ENCODE peak calls at places on chromosomes 13 and 19, in six cellular contexts. U is activated CD4-positive, CD25-positive, alpha-beta regulatory T cell treated with anti-CD3 and anti-CD28 coated beads, Interleukin-2, amount 50 U/mL, for 16 hours; A is fibroblast of lung; W is cardiac fibroblast; S is NCI-H2081; Q is stimulated activated CD4-positive, alpha-beta T cell treated with anti-CD3 and anti-CD28 coated beads, Interleukin-15, amount 100 ng/mL, for 1 hour. Z is an unnamed sample.

GRCh38 chr13:56700324-56700723 is 440.4 kb upstream of the PRR20A start:
- DNase-seq in U (no peak), A (no peak), W (no peak), S (no peak), Q (no peak), Z (no peak)

GRCh38 chr19:496333-496634 is at the start of gene MADCAM1:
- DNase-seq in U (no peak), A (no peak), W (no peak), S (no peak), Q (no peak), Z (no peak)

GRCh38 chr19:45881082-45881908 is 4.6 kb downstream of the IRF2BP1 start:
- DNase-seq in U (no peak), A (no peak), W (no peak), S (no peak), Q (no peak), Z (no peak)

GRCh38 chr19:29588095-29588494 is 18.0 kb upstream of the POP4 start:
- DNase-seq in U (no peak), A (no peak), W (no peak), S (no peak), Q (no peak), Z (no peak)

GRCh38 chr19:46737275-46737654 is 8.6 kb upstream of the FKRP start:
- DNase-seq in U (no peak), A (no peak), W (no peak), S (no peak), Q (no peak), Z (no peak)

GRCh38 chr19:45202637-45203036 is 24.1 kb downstream of the BLOC1S3 start:
- DNase-seq in U (no peak), A (no peak), W (no peak), S (no peak), Q (no peak), Z (no peak)

GRCh38 chr13:112779856-112780604 is 90.2 kb downstream of the ATP11A start:
- DNase-seq in U (no peak), A (no peak), W (peak; percentile 8), S (no peak), Q (no peak), Z (no peak)

GRCh38 chr19:10111405-10111811 is at the start of gene P2RY11:
- DNase-seq in U (no peak), A (no peak), W (no peak), S (no peak), Q (no peak), Z (no peak)

GRCh38 chr19:5123646-5124045 is 154.7 kb downstream of the KDM4B start:
- DNase-seq in U (no peak), A (no peak), W (no peak), S (no peak), Q (no peak), Z (no peak)

GRCh38 chr13:38990693-38991092 is at the start of gene STOML3:
- DNase-seq in U (no peak), A (no peak), W (peak; percentile 10), S (no peak), Q (no peak), Z (no peak)

GRCh38 chr19:53057904-53058579 is 13.5 kb downstream of the ERVV-2 start:
- DNase-seq in U (no peak), A (no peak), W (no peak), S (no peak), Q (no peak), Z (no peak)

GRCh38 chr13:112912726-112913440 is 56.1 kb upstream of the MCF2L start:
- DNase-seq in U (no peak), A (no peak), W (no peak), S (no peak), Q (no peak), Z (no peak)

GRCh38 chr13:108154421-108154858 is 60.9 kb downstream of the LIG4 start:
- DNase-seq in U (no peak), A (no peak), W (no peak), S (no peak), Q (no peak), Z (no peak)

GRCh38 chr13:66618702-66619101 is 611.4 kb downstream of the PCDH9 start:
- DNase-seq in U (no peak), A (peak; percentile 72), W (peak; percentile 64), S (no peak), Q (no peak), Z (peak; percentile 36)

GRCh38 chr13:98264877-98265276 is 87.8 kb upstream of the RNF113B start:
- DNase-seq in U (no peak), A (no peak), W (no peak), S (no peak), Q (no peak), Z (no peak)

GRCh38 chr13:111282997-111283396 is 37.4 kb upstream of the TEX29 start:
- DNase-seq in U (no peak), A (no peak), W (no peak), S (no peak), Q (no peak), Z (no peak)

GRCh38 chr19:10334340-10335148 is 1.2 kb upstream of the RAVER1 start:
- DNase-seq in U (no peak), A (peak; percentile 95), W (peak; percentile 98), S (peak; percentile 66), Q (no peak), Z (peak; percentile 79)

GRCh38 chr19:57242821-57243220 is 2.4 kb downstream of the ZNF805 start:
- DNase-seq in U (no peak), A (no peak), W (no peak), S (no peak), Q (no peak), Z (no peak)

GRCh38 chr13:40172878-40173277 is 493.6 kb downstream of the FOXO1 start:
- DNase-seq in U (no peak), A (no peak), W (no peak), S (no peak), Q (no peak), Z (no peak)

GRCh38 chr19:658916-659839 is 3.8 kb downstream of the RNF126 start:
- DNase-seq in U (no peak), A (no peak), W (peak; percentile 78), S (no peak), Q (no peak), Z (no peak)

GRCh38 chr13:111281751-111282311 is 38.6 kb upstream of the TEX29 start:
- DNase-seq in U (no peak), A (peak; percentile 83), W (peak; percentile 75), S (no peak), Q (no peak), Z (no peak)

GRCh38 chr19:548841-549830 is 5.3 kb downstream of the GZMM start:
- DNase-seq in U (no peak), A (no peak), W (no peak), S (no peak), Q (no peak), Z (no peak)

GRCh38 chr13:25930655-25931054 is 121.2 kb downstream of the SHISA2 start:
- DNase-seq in U (no peak), A (no peak), W (no peak), S (no peak), Q (no peak), Z (no peak)

GRCh38 chr13:58025821-58026220 is 394.3 kb downstream of the PCDH17 start:
- DNase-seq in U (no peak), A (no peak), W (peak; percentile 1), S (no peak), Q (no peak), Z (no peak)

GRCh38 chr13:94371855-94372254 is 107.6 kb downstream of the DCT start:
- DNase-seq in U (no peak), A (no peak), W (no peak), S (no peak), Q (no peak), Z (no peak)

GRCh38 chr13:45534604-45535003 is 69.9 kb downstream of the COG3 start:
- DNase-seq in U (no peak), A (no peak), W (no peak), S (no peak), Q (no peak), Z (no peak)

GRCh38 chr19:42335971-42336370 is 10.5 kb downstream of the MEGF8 start:
- DNase-seq in U (no peak), A (no peak), W (no peak), S (no peak), Q (no peak), Z (no peak)

GRCh38 chr13:112879283-112879833 is 89.7 kb upstream of the MCF2L start:
- DNase-seq in U (no peak), A (peak; percentile 27), W (peak; percentile 9), S (no peak), Q (no peak), Z (no peak)

GRCh38 chr19:49870309-49870901 is 3.0 kb upstream of the PNKP start:
- DNase-seq in U (no peak), A (no peak), W (no peak), S (no peak), Q (no peak), Z (no peak)

GRCh38 chr19:9857920-9858746 is 23.0 kb downstream of the PIN1 start:
- DNase-seq in U (no peak), A (no peak), W (peak; percentile 7), S (no peak), Q (no peak), Z (no peak)

GRCh38 chr19:1026189-1027019 is at the start of gene CNN2:
- DNase-seq in U (no peak), A (peak; percentile 77), W (peak; percentile 79), S (no peak), Q (peak; percentile 44), Z (peak; percentile 73)

GRCh38 chr13:40101708-40102359 is 446.4 kb downstream of the COG6 start:
- DNase-seq in U (no peak), A (no peak), W (no peak), S (no peak), Q (no peak), Z (no peak)

GRCh38 chr13:66659291-66660012 is 570.7 kb downstream of the PCDH9 start:
- DNase-seq in U (no peak), A (peak; percentile 18), W (peak; percentile 51), S (no peak), Q (no peak), Z (no peak)

GRCh38 chr13:32314968-32315254 is 252 bp downstream of the ZAR1L start:
- DNase-seq in U (peak; percentile 20), A (peak; percentile 63), W (peak; percentile 68), S (no peak), Q (peak; percentile 19), Z (peak; percentile 50)

Z was measured in SW 1271.